ENCODE peak calls at places on chromosomes 5 and 9, in ten cellular contexts. One of them, this sample, is unnamed.

GRCh38 chr5:128362398-128362797 is 175.6 kb downstream of the FBN2 start:
- DNase-seq in lung: no peak
- DNase-seq in transverse colon: no peak
- DNase-seq in DND-41: no peak
- DNase-seq in spleen: no peak
- DNase-seq in upper lobe of right lung: no peak
- DNase-seq in heart left ventricle: no peak
- DNase-seq in ascending aorta: no peak
- DNase-seq in psoas muscle: no peak
- DNase-seq in cardiac muscle cell: no peak
- DNase-seq in this sample: no peak

GRCh38 chr9:114687034-114687433 is 5.0 kb upstream of the TEX48 start:
- DNase-seq in transverse colon: no peak
- DNase-seq in cardiac muscle cell: no peak
- DNase-seq in lung: no peak
- DNase-seq in upper lobe of right lung: no peak
- DNase-seq in DND-41: no peak
- DNase-seq in psoas muscle: no peak
- DNase-seq in ascending aorta: no peak
- DNase-seq in spleen: no peak
- DNase-seq in heart left ventricle: no peak
- DNase-seq in this sample: no peak

GRCh38 chr5:39005566-39006232 is 68.5 kb downstream of the RICTOR start:
- DNase-seq in DND-41: no peak
- DNase-seq in psoas muscle: no peak
- DNase-seq in spleen: no peak
- DNase-seq in ascending aorta: no peak
- DNase-seq in transverse colon: no peak
- DNase-seq in upper lobe of right lung: no peak
- DNase-seq in lung: no peak
- DNase-seq in heart left ventricle: no peak
- DNase-seq in cardiac muscle cell: no peak
- DNase-seq in this sample: no peak

GRCh38 chr5:179287631-179288030 is 57.6 kb downstream of the ADAMTS2 start:
- DNase-seq in DND-41: no peak
- DNase-seq in spleen: peak; percentile 77
- DNase-seq in upper lobe of right lung: peak; percentile 46
- DNase-seq in transverse colon: no peak
- DNase-seq in psoas muscle: no peak
- DNase-seq in lung: no peak
- DNase-seq in cardiac muscle cell: no peak
- DNase-seq in heart left ventricle: no peak
- DNase-seq in ascending aorta: no peak
- DNase-seq in this sample: no peak

GRCh38 chr9:18668944-18669343 is 195.0 kb downstream of the ADAMTSL1 start:
- DNase-seq in spleen: no peak
- DNase-seq in lung: no peak
- DNase-seq in psoas muscle: no peak
- DNase-seq in ascending aorta: no peak
- DNase-seq in cardiac muscle cell: no peak
- DNase-seq in upper lobe of right lung: no peak
- DNase-seq in transverse colon: no peak
- DNase-seq in heart left ventricle: no peak
- DNase-seq in DND-41: no peak
- DNase-seq in this sample: no peak

GRCh38 chr5:173010547-173011464 is 27.2 kb downstream of the ATP6V0E1 start:
- DNase-seq in lung: peak; percentile 69
- DNase-seq in psoas muscle: peak; percentile 70
- DNase-seq in upper lobe of right lung: peak; percentile 77
- DNase-seq in cardiac muscle cell: peak; percentile 78
- DNase-seq in DND-41: no peak
- DNase-seq in spleen: no peak
- DNase-seq in transverse colon: peak; percentile 56
- DNase-seq in ascending aorta: no peak
- DNase-seq in heart left ventricle: peak; percentile 71
- DNase-seq in this sample: peak; percentile 65

GRCh38 chr9:124263158-124263557 is 5.4 kb downstream of the NEK6 start:
- DNase-seq in lung: no peak
- DNase-seq in cardiac muscle cell: no peak
- DNase-seq in ascending aorta: no peak
- DNase-seq in heart left ventricle: no peak
- DNase-seq in upper lobe of right lung: no peak
- DNase-seq in psoas muscle: no peak
- DNase-seq in DND-41: no peak
- DNase-seq in transverse colon: no peak
- DNase-seq in spleen: no peak
- DNase-seq in this sample: no peak

GRCh38 chr5:17302590-17302989 is 85.2 kb downstream of the BASP1 start:
- DNase-seq in upper lobe of right lung: no peak
- DNase-seq in ascending aorta: no peak
- DNase-seq in lung: no peak
- DNase-seq in psoas muscle: no peak
- DNase-seq in heart left ventricle: no peak
- DNase-seq in DND-41: no peak
- DNase-seq in transverse colon: no peak
- DNase-seq in cardiac muscle cell: no peak
- DNase-seq in spleen: no peak
- DNase-seq in this sample: no peak

GRCh38 chr5:96601811-96602244 is 60.3 kb upstream of the CAST start:
- DNase-seq in transverse colon: peak; percentile 33
- DNase-seq in cardiac muscle cell: peak; percentile 78
- DNase-seq in upper lobe of right lung: no peak
- DNase-seq in DND-41: peak; percentile 54
- DNase-seq in heart left ventricle: no peak
- DNase-seq in lung: peak; percentile 47
- DNase-seq in spleen: no peak
- DNase-seq in ascending aorta: no peak
- DNase-seq in psoas muscle: no peak
- DNase-seq in this sample: no peak

GRCh38 chr9:87599901-87600610 is 102.4 kb downstream of the DAPK1 start:
- DNase-seq in cardiac muscle cell: no peak
- DNase-seq in ascending aorta: no peak
- DNase-seq in lung: no peak
- DNase-seq in heart left ventricle: no peak
- DNase-seq in upper lobe of right lung: no peak
- DNase-seq in DND-41: no peak
- DNase-seq in psoas muscle: no peak
- DNase-seq in spleen: no peak
- DNase-seq in transverse colon: no peak
- DNase-seq in this sample: no peak

GRCh38 chr9:6272229-6272597 is 56.0 kb upstream of the TPD52L3 start:
- DNase-seq in cardiac muscle cell: no peak
- DNase-seq in transverse colon: no peak
- DNase-seq in upper lobe of right lung: no peak
- DNase-seq in psoas muscle: no peak
- DNase-seq in DND-41: no peak
- DNase-seq in ascending aorta: no peak
- DNase-seq in heart left ventricle: peak; percentile 23
- DNase-seq in spleen: no peak
- DNase-seq in lung: peak; percentile 34
- DNase-seq in this sample: no peak

GRCh38 chr5:134440185-134440755 is 28.6 kb upstream of the CDKN2AIPNL start:
- DNase-seq in lung: no peak
- DNase-seq in upper lobe of right lung: peak; percentile 16
- DNase-seq in ascending aorta: no peak
- DNase-seq in DND-41: no peak
- DNase-seq in psoas muscle: no peak
- DNase-seq in cardiac muscle cell: no peak
- DNase-seq in transverse colon: no peak
- DNase-seq in heart left ventricle: no peak
- DNase-seq in spleen: no peak
- DNase-seq in this sample: no peak

GRCh38 chr9:129550199-129550839 is 70.6 kb downstream of the C9orf50 start:
- DNase-seq in psoas muscle: peak; percentile 88
- DNase-seq in cardiac muscle cell: peak; percentile 80
- DNase-seq in upper lobe of right lung: peak; percentile 90
- DNase-seq in transverse colon: peak; percentile 64
- DNase-seq in DND-41: no peak
- DNase-seq in heart left ventricle: peak; percentile 87
- DNase-seq in spleen: peak; percentile 91
- DNase-seq in lung: peak; percentile 69
- DNase-seq in ascending aorta: no peak
- DNase-seq in this sample: peak; percentile 90

GRCh38 chr9:92947268-92948031 is at the start of gene FGD3:
- DNase-seq in psoas muscle: no peak
- DNase-seq in ascending aorta: no peak
- DNase-seq in upper lobe of right lung: peak; percentile 71
- DNase-seq in transverse colon: no peak
- DNase-seq in heart left ventricle: peak; percentile 50
- DNase-seq in lung: no peak
- DNase-seq in spleen: no peak
- DNase-seq in DND-41: peak; percentile 53
- DNase-seq in cardiac muscle cell: peak; percentile 52
- DNase-seq in this sample: no peak

GRCh38 chr9:2798423-2798822 is 45.5 kb downstream of the PUM3 start:
- DNase-seq in upper lobe of right lung: no peak
- DNase-seq in lung: no peak
- DNase-seq in DND-41: no peak
- DNase-seq in ascending aorta: no peak
- DNase-seq in spleen: no peak
- DNase-seq in psoas muscle: no peak
- DNase-seq in cardiac muscle cell: no peak
- DNase-seq in transverse colon: no peak
- DNase-seq in heart left ventricle: no peak
- DNase-seq in this sample: no peak
- H3K36me3 ChIP-seq in upper lobe of right lung: peaks cover 43% of the 10 kb centered on the region
- H3K36me3 ChIP-seq in lung: peaks cover 24% of the 10 kb centered on the region
- H3K36me3 ChIP-seq in DND-41: peaks cover 72% of the 10 kb centered on the region
- H3K36me3 ChIP-seq in ascending aorta: peaks cover 24% of the 10 kb centered on the region
- H3K36me3 ChIP-seq in spleen: peaks cover 98% of the 10 kb centered on the region
- H3K36me3 ChIP-seq in psoas muscle: peaks cover 14% of the 10 kb centered on the region
- H3K36me3 ChIP-seq in cardiac muscle cell: peaks cover 4% of the 10 kb centered on the region
- H3K36me3 ChIP-seq in transverse colon: peaks cover 14% of the 10 kb centered on the region
- H3K36me3 ChIP-seq in heart left ventricle: peaks cover 47% of the 10 kb centered on the region
- H3K36me3 ChIP-seq in this sample: no peaks in the 10 kb centered on the region

GRCh38 chr5:151155149-151155776 is 2.3 kb downstream of the ANXA6 start:
- DNase-seq in lung: no peak
- DNase-seq in DND-41: peak; percentile 80
- DNase-seq in heart left ventricle: no peak
- DNase-seq in ascending aorta: no peak
- DNase-seq in psoas muscle: no peak
- DNase-seq in upper lobe of right lung: no peak
- DNase-seq in cardiac muscle cell: no peak
- DNase-seq in transverse colon: peak; percentile 55
- DNase-seq in spleen: peak; percentile 86
- DNase-seq in this sample: no peak
- H3K27ac ChIP-seq in lung: no peak overlapping the region
- H3K27ac ChIP-seq in DND-41: peak overlapping the region; percentile 87
- H3K27ac ChIP-seq in heart left ventricle: peak overlapping the region; percentile 90
- H3K27ac ChIP-seq in ascending aorta: peak overlapping the region; percentile 88
- H3K27ac ChIP-seq in psoas muscle: peak overlapping the region; percentile 93
- H3K27ac ChIP-seq in upper lobe of right lung: peak overlapping the region; percentile 82
- H3K27ac ChIP-seq in cardiac muscle cell: peak overlapping the region; percentile 93
- H3K27ac ChIP-seq in transverse colon: peak overlapping the region; percentile 86
- H3K27ac ChIP-seq in spleen: peak overlapping the region; percentile 93
- H3K27ac ChIP-seq in this sample: peak overlapping the region; percentile 71

DNA sequence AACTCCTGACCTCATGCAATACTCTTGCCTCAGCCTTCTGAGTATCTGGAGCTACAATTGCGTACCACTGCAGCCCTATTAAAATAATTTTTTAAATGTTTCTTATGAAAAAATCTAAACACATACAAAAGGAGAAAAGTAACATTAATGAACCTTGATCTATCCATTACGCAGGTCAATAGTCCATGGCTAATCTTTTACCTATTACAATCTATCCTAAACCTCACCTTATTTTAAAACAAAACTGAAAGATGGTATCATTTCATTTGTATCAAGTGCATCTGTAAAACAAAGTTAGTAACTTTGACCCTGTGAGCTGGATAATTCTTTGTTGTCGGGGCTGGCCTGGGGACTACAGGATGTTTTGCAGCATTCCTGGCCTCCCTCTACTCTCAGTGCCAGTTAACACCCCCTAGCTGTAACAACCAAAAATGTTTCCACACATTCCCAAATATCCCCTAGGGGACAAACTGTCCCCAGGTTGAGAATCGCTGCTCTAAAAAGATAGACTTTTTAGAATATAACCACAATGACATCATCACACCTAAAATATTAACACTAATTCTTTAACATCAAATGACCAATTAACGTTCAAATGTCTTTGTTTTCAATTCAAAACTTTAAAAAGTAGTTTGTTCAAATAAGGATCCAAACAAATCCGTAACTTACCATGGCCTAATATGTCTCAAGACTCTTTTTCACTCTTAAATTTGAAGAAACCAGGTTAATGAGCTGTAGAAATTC is 54.8 kb downstream of the RNF38 start:
- DNase-seq in transverse colon: no peak
- DNase-seq in ascending aorta: no peak
- DNase-seq in psoas muscle: no peak
- DNase-seq in DND-41: no peak
- DNase-seq in heart left ventricle: no peak
- DNase-seq in cardiac muscle cell: no peak
- DNase-seq in spleen: no peak
- DNase-seq in upper lobe of right lung: no peak
- DNase-seq in lung: no peak
- DNase-seq in this sample: no peak
- TF ChIP-seq CTCF in transverse colon: no peak
- TF ChIP-seq CTCF in ascending aorta: no peak
- TF ChIP-seq CTCF in psoas muscle: no peak
- TF ChIP-seq CTCF in DND-41: no peak
- TF ChIP-seq CTCF in heart left ventricle: no peak
- TF ChIP-seq CTCF in cardiac muscle cell: no peak
- TF ChIP-seq CTCF in spleen: no peak
- TF ChIP-seq CTCF in upper lobe of right lung: no peak
- TF ChIP-seq CTCF in lung: no peak
- TF ChIP-seq CTCF in this sample: peak; percentile 22

GRCh38 chr9:15461056-15461455 is 38.4 kb downstream of the SNAPC3 start:
- DNase-seq in DND-41: no peak
- DNase-seq in cardiac muscle cell: no peak
- DNase-seq in psoas muscle: no peak
- DNase-seq in transverse colon: no peak
- DNase-seq in ascending aorta: no peak
- DNase-seq in spleen: no peak
- DNase-seq in lung: no peak
- DNase-seq in upper lobe of right lung: no peak
- DNase-seq in heart left ventricle: no peak
- DNase-seq in this sample: no peak

GRCh38 chr9:15461601-15462000 is 38.9 kb downstream of the SNAPC3 start:
- DNase-seq in DND-41: no peak
- DNase-seq in upper lobe of right lung: no peak
- DNase-seq in psoas muscle: no peak
- DNase-seq in ascending aorta: no peak
- DNase-seq in lung: no peak
- DNase-seq in transverse colon: no peak
- DNase-seq in spleen: no peak
- DNase-seq in heart left ventricle: no peak
- DNase-seq in cardiac muscle cell: no peak
- DNase-seq in this sample: no peak
- H3K36me3 ChIP-seq in DND-41: peaks cover 75% of the 10 kb centered on the region
- H3K36me3 ChIP-seq in upper lobe of right lung: peaks cover 97% of the 10 kb centered on the region
- H3K36me3 ChIP-seq in psoas muscle: peaks cover 4% of the 10 kb centered on the region
- H3K36me3 ChIP-seq in ascending aorta: peaks cover 68% of the 10 kb centered on the region
- H3K36me3 ChIP-seq in lung: peaks cover 24% of the 10 kb centered on the region
- H3K36me3 ChIP-seq in transverse colon: peaks cover 62% of the 10 kb centered on the region
- H3K36me3 ChIP-seq in spleen: peaks cover 100% of the 10 kb centered on the region
- H3K36me3 ChIP-seq in heart left ventricle: peaks cover 98% of the 10 kb centered on the region
- H3K36me3 ChIP-seq in cardiac muscle cell: peaks cover 84% of the 10 kb centered on the region
- H3K36me3 ChIP-seq in this sample: no peaks in the 10 kb centered on the region